ENCODE peak calls at places on chromosome 10, in six cellular contexts. One of them, this sample, is unnamed.

GRCh38 chr10:93680414-93681047 is 21.9 kb downstream of the FRA10AC1 start:
- DNase-seq in brain microvascular endothelial cell: peak; percentile 28
- DNase-seq in right atrium auricular region: no peak
- DNase-seq in GM06990: no peak
- DNase-seq in mesendoderm: peak; percentile 25
- DNase-seq in CD4-positive, alpha-beta memory T cell: no peak
- DNase-seq in this sample: peak; percentile 57

GRCh38 chr10:9437131-9437530 is 1382.6 kb downstream of the GATA3 start:
- DNase-seq in mesendoderm: peak; percentile 9
- DNase-seq in brain microvascular endothelial cell: peak; percentile 1
- DNase-seq in CD4-positive, alpha-beta memory T cell: no peak
- DNase-seq in GM06990: no peak
- DNase-seq in right atrium auricular region: no peak
- DNase-seq in this sample: peak; percentile 43

GRCh38 chr10:14032406-14032998 is 298.2 kb downstream of the FRMD4A start:
- DNase-seq in GM06990: no peak
- DNase-seq in CD4-positive, alpha-beta memory T cell: no peak
- DNase-seq in mesendoderm: peak; percentile 81
- DNase-seq in brain microvascular endothelial cell: no peak
- DNase-seq in right atrium auricular region: no peak
- DNase-seq in this sample: no peak

GRCh38 chr10:45253183-45253914 is 62.1 kb downstream of the OR13A1 start:
- DNase-seq in right atrium auricular region: no peak
- DNase-seq in mesendoderm: peak; percentile 19
- DNase-seq in CD4-positive, alpha-beta memory T cell: no peak
- DNase-seq in GM06990: peak; percentile 24
- DNase-seq in brain microvascular endothelial cell: no peak
- DNase-seq in this sample: no peak

GRCh38 chr10:101716891-101717659 is 22.1 kb upstream of the FBXW4 start:
- DNase-seq in brain microvascular endothelial cell: no peak
- DNase-seq in GM06990: no peak
- DNase-seq in mesendoderm: no peak
- DNase-seq in right atrium auricular region: no peak
- DNase-seq in CD4-positive, alpha-beta memory T cell: no peak
- DNase-seq in this sample: peak; percentile 59

GRCh38 chr10:86198271-86198670 is 168.3 kb downstream of the GRID1 start:
- DNase-seq in right atrium auricular region: no peak
- DNase-seq in CD4-positive, alpha-beta memory T cell: no peak
- DNase-seq in GM06990: no peak
- DNase-seq in brain microvascular endothelial cell: no peak
- DNase-seq in mesendoderm: no peak
- DNase-seq in this sample: no peak

GRCh38 chr10:70676511-70676910 is 4.2 kb downstream of the ADAMTS14 start:
- DNase-seq in mesendoderm: no peak
- DNase-seq in brain microvascular endothelial cell: no peak
- DNase-seq in right atrium auricular region: no peak
- DNase-seq in CD4-positive, alpha-beta memory T cell: no peak
- DNase-seq in GM06990: no peak
- DNase-seq in this sample: no peak

GRCh38 chr10:6737080-6737641 is 157.1 kb upstream of the PRKCQ start:
- DNase-seq in mesendoderm: peak; percentile 84
- DNase-seq in GM06990: no peak
- DNase-seq in CD4-positive, alpha-beta memory T cell: no peak
- DNase-seq in right atrium auricular region: no peak
- DNase-seq in brain microvascular endothelial cell: peak; percentile 14
- DNase-seq in this sample: peak; percentile 90

GRCh38 chr10:121926669-121927360 is 1.0 kb downstream of the ATE1 start:
- DNase-seq in GM06990: no peak
- DNase-seq in right atrium auricular region: no peak
- DNase-seq in brain microvascular endothelial cell: peak; percentile 16
- DNase-seq in CD4-positive, alpha-beta memory T cell: peak; percentile 55
- DNase-seq in mesendoderm: no peak
- DNase-seq in this sample: no peak

GRCh38 chr10:6218692-6219493 is 16.2 kb downstream of the PFKFB3 start:
- DNase-seq in CD4-positive, alpha-beta memory T cell: no peak
- DNase-seq in brain microvascular endothelial cell: peak; percentile 88
- DNase-seq in mesendoderm: peak; percentile 21
- DNase-seq in GM06990: no peak
- DNase-seq in right atrium auricular region: no peak
- DNase-seq in this sample: peak; percentile 89

GRCh38 chr10:71777213-71777985 is 4.1 kb upstream of the VSIR start:
- DNase-seq in mesendoderm: no peak
- DNase-seq in GM06990: no peak
- DNase-seq in right atrium auricular region: no peak
- DNase-seq in brain microvascular endothelial cell: no peak
- DNase-seq in CD4-positive, alpha-beta memory T cell: no peak
- DNase-seq in this sample: no peak

GRCh38 chr10:5833814-5834213 is 20.6 kb upstream of the GDI2 start:
- DNase-seq in brain microvascular endothelial cell: no peak
- DNase-seq in right atrium auricular region: no peak
- DNase-seq in CD4-positive, alpha-beta memory T cell: no peak
- DNase-seq in mesendoderm: no peak
- DNase-seq in GM06990: no peak
- DNase-seq in this sample: no peak

GRCh38 chr10:80139290-80139689 is 6.8 kb downstream of the PLAC9 start:
- DNase-seq in GM06990: no peak
- DNase-seq in brain microvascular endothelial cell: no peak
- DNase-seq in CD4-positive, alpha-beta memory T cell: no peak
- DNase-seq in mesendoderm: no peak
- DNase-seq in right atrium auricular region: peak; percentile 30
- DNase-seq in this sample: no peak

GRCh38 chr10:119278126-119278701 is 70.8 kb downstream of the GRK5 start:
- DNase-seq in right atrium auricular region: no peak
- DNase-seq in CD4-positive, alpha-beta memory T cell: no peak
- DNase-seq in mesendoderm: no peak
- DNase-seq in GM06990: no peak
- DNase-seq in brain microvascular endothelial cell: no peak
- DNase-seq in this sample: no peak

GRCh38 chr10:100100651-100101525 is 19.2 kb upstream of the CPN1 start:
- DNase-seq in right atrium auricular region: no peak
- DNase-seq in CD4-positive, alpha-beta memory T cell: no peak
- DNase-seq in GM06990: no peak
- DNase-seq in mesendoderm: peak; percentile 67
- DNase-seq in brain microvascular endothelial cell: peak; percentile 25
- DNase-seq in this sample: peak; percentile 64

GRCh38 chr10:124680675-124681074 is 63.5 kb downstream of the FAM53B start:
- DNase-seq in brain microvascular endothelial cell: peak; percentile 25
- DNase-seq in mesendoderm: no peak
- DNase-seq in right atrium auricular region: peak; percentile 78
- DNase-seq in GM06990: no peak
- DNase-seq in CD4-positive, alpha-beta memory T cell: no peak
- DNase-seq in this sample: no peak

GRCh38 chr10:33211123-33211878 is 123.2 kb downstream of the NRP1 start:
- DNase-seq in CD4-positive, alpha-beta memory T cell: no peak
- DNase-seq in GM06990: no peak
- DNase-seq in right atrium auricular region: peak; percentile 75
- DNase-seq in mesendoderm: peak; percentile 70
- DNase-seq in brain microvascular endothelial cell: peak; percentile 77
- DNase-seq in this sample: no peak

GRCh38 chr10:126315471-126316177 is 72.7 kb downstream of the ADAM12 start:
- DNase-seq in brain microvascular endothelial cell: peak; percentile 86
- DNase-seq in mesendoderm: no peak
- DNase-seq in GM06990: no peak
- DNase-seq in right atrium auricular region: no peak
- DNase-seq in CD4-positive, alpha-beta memory T cell: no peak
- DNase-seq in this sample: no peak

GRCh38 chr10:103828107-103828506 is 27.3 kb downstream of the SH3PXD2A start:
- DNase-seq in right atrium auricular region: no peak
- DNase-seq in brain microvascular endothelial cell: no peak
- DNase-seq in CD4-positive, alpha-beta memory T cell: no peak
- DNase-seq in mesendoderm: no peak
- DNase-seq in GM06990: no peak
- DNase-seq in this sample: peak; percentile 91

GRCh38 chr10:76311752-76312699 is 880.6 kb downstream of the LRMDA start:
- DNase-seq in mesendoderm: peak; percentile 84
- DNase-seq in brain microvascular endothelial cell: no peak
- DNase-seq in CD4-positive, alpha-beta memory T cell: no peak
- DNase-seq in GM06990: no peak
- DNase-seq in right atrium auricular region: no peak
- DNase-seq in this sample: peak; percentile 33

GRCh38 chr10:38047666-38048065 is 37.2 kb downstream of the ZNF33A start:
- DNase-seq in GM06990: peak; percentile 9
- DNase-seq in brain microvascular endothelial cell: no peak
- DNase-seq in right atrium auricular region: no peak
- DNase-seq in mesendoderm: no peak
- DNase-seq in CD4-positive, alpha-beta memory T cell: no peak
- DNase-seq in this sample: no peak

GRCh38 chr10:72685264-72685921 is 6.5 kb upstream of the MCU start:
- DNase-seq in CD4-positive, alpha-beta memory T cell: no peak
- DNase-seq in right atrium auricular region: no peak
- DNase-seq in brain microvascular endothelial cell: no peak
- DNase-seq in mesendoderm: no peak
- DNase-seq in GM06990: no peak
- DNase-seq in this sample: no peak

GRCh38 chr10:27513451-27514191 is 9.5 kb downstream of the RAB18 start:
- DNase-seq in GM06990: no peak
- DNase-seq in right atrium auricular region: no peak
- DNase-seq in CD4-positive, alpha-beta memory T cell: no peak
- DNase-seq in mesendoderm: peak; percentile 69
- DNase-seq in brain microvascular endothelial cell: peak; percentile 10
- DNase-seq in this sample: peak; percentile 76

GRCh38 chr10:119070395-119071165 is 10.0 kb downstream of the EIF3A start:
- DNase-seq in brain microvascular endothelial cell: no peak
- DNase-seq in GM06990: no peak
- DNase-seq in CD4-positive, alpha-beta memory T cell: no peak
- DNase-seq in right atrium auricular region: no peak
- DNase-seq in mesendoderm: no peak
- DNase-seq in this sample: no peak

GRCh38 chr10:97875391-97875790 is 25.7 kb downstream of the GOLGA7B start:
- DNase-seq in brain microvascular endothelial cell: no peak
- DNase-seq in GM06990: no peak
- DNase-seq in right atrium auricular region: no peak
- DNase-seq in CD4-positive, alpha-beta memory T cell: no peak
- DNase-seq in mesendoderm: no peak
- DNase-seq in this sample: no peak

DNA sequence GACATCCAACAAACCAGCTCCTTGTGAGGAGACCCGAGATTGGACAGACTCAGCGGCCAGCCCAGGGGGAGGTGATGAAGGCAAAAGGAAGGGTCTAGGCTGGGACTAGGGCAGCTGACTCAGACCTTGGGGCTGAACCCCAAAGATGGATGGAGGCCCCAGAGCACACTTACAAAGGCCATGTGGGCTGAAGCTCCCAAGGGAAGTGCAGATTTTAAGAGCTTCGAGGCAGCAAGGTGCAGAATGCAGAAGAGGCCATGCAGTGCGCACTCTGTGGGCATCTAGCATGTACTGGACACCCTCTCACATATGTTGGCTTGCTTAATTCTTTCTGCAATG is 11.8 kb downstream of the WDFY4 start:
- DNase-seq in CD4-positive, alpha-beta memory T cell: no peak
- DNase-seq in GM06990: no peak
- DNase-seq in brain microvascular endothelial cell: no peak
- DNase-seq in mesendoderm: no peak
- DNase-seq in right atrium auricular region: no peak
- DNase-seq in this sample: no peak
- H3K27me3 ChIP-seq in CD4-positive, alpha-beta memory T cell: no peaks in the 10 kb centered on the region
- H3K27me3 ChIP-seq in GM06990: no peaks in the 10 kb centered on the region
- H3K27me3 ChIP-seq in brain microvascular endothelial cell: peaks cover 2% of the 10 kb centered on the region
- H3K27me3 ChIP-seq in mesendoderm: no peaks in the 10 kb centered on the region
- H3K27me3 ChIP-seq in right atrium auricular region: no peaks in the 10 kb centered on the region
- H3K27me3 ChIP-seq in this sample: no peaks in the 10 kb centered on the region

GRCh38 chr10:114243661-114244060 is 4.6 kb downstream of the VWA2 start:
- DNase-seq in CD4-positive, alpha-beta memory T cell: no peak
- DNase-seq in GM06990: no peak
- DNase-seq in mesendoderm: no peak
- DNase-seq in right atrium auricular region: no peak
- DNase-seq in brain microvascular endothelial cell: no peak
- DNase-seq in this sample: no peak
- H3K27me3 ChIP-seq in CD4-positive, alpha-beta memory T cell: peaks cover 10% of the 10 kb centered on the region
- H3K27me3 ChIP-seq in GM06990: peaks cover 1% of the 10 kb centered on the region
- H3K27me3 ChIP-seq in mesendoderm: no peaks in the 10 kb centered on the region
- H3K27me3 ChIP-seq in right atrium auricular region: no peaks in the 10 kb centered on the region
- H3K27me3 ChIP-seq in brain microvascular endothelial cell: peaks cover 54% of the 10 kb centered on the region
- H3K27me3 ChIP-seq in this sample: no peaks in the 10 kb centered on the region

GRCh38 chr10:88989824-88990527 is 622 bp upstream of the FAS start:
- DNase-seq in brain microvascular endothelial cell: peak; percentile 50
- DNase-seq in GM06990: no peak
- DNase-seq in right atrium auricular region: peak; percentile 77
- DNase-seq in mesendoderm: no peak
- DNase-seq in CD4-positive, alpha-beta memory T cell: no peak
- DNase-seq in this sample: peak; percentile 72

GRCh38 chr10:88986549-88987242 is 3.9 kb upstream of the FAS start:
- DNase-seq in GM06990: no peak
- DNase-seq in right atrium auricular region: no peak
- DNase-seq in CD4-positive, alpha-beta memory T cell: no peak
- DNase-seq in brain microvascular endothelial cell: peak; percentile 27
- DNase-seq in mesendoderm: peak; percentile 29
- DNase-seq in this sample: peak; percentile 45

GRCh38 chr10:88989423-88989822 is 1.2 kb upstream of the FAS start:
- DNase-seq in brain microvascular endothelial cell: no peak
- DNase-seq in CD4-positive, alpha-beta memory T cell: no peak
- DNase-seq in right atrium auricular region: no peak
- DNase-seq in mesendoderm: no peak
- DNase-seq in GM06990: no peak
- DNase-seq in this sample: no peak

GRCh38 chr10:88987243-88987726 is 3.3 kb upstream of the FAS start:
- DNase-seq in mesendoderm: no peak
- DNase-seq in right atrium auricular region: no peak
- DNase-seq in brain microvascular endothelial cell: no peak
- DNase-seq in GM06990: no peak
- DNase-seq in CD4-positive, alpha-beta memory T cell: no peak
- DNase-seq in this sample: no peak

DNA sequence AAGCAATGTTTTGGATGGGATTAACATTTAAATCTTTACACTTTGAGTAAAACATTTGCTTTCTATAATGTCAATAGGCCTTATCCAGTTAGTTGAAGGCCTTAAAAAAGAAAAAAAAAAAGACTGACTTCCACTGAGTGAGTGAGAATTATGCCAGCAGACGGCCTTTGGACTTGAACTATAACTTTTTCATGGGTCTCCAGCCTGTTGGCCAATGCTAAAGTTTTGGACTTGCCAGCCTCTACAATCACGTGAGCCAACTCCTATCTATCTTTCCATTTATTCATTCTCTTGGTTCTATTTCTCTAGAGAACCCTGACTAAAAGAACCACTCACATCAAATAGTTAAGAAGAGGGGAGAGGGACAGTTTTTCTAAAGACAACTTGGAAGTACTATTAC is 2.8 kb upstream of the FAS start:
- DNase-seq in right atrium auricular region: no peak
- DNase-seq in brain microvascular endothelial cell: no peak
- DNase-seq in GM06990: no peak
- DNase-seq in mesendoderm: no peak
- DNase-seq in CD4-positive, alpha-beta memory T cell: no peak
- DNase-seq in this sample: no peak
- H3K27me3 ChIP-seq in right atrium auricular region: no peaks in the 10 kb centered on the region
- H3K27me3 ChIP-seq in brain microvascular endothelial cell: no peaks in the 10 kb centered on the region
- H3K27me3 ChIP-seq in GM06990: no peaks in the 10 kb centered on the region
- H3K27me3 ChIP-seq in mesendoderm: no peaks in the 10 kb centered on the region
- H3K27me3 ChIP-seq in CD4-positive, alpha-beta memory T cell: no peaks in the 10 kb centered on the region
- H3K27me3 ChIP-seq in this sample: no peaks in the 10 kb centered on the region

DNA sequence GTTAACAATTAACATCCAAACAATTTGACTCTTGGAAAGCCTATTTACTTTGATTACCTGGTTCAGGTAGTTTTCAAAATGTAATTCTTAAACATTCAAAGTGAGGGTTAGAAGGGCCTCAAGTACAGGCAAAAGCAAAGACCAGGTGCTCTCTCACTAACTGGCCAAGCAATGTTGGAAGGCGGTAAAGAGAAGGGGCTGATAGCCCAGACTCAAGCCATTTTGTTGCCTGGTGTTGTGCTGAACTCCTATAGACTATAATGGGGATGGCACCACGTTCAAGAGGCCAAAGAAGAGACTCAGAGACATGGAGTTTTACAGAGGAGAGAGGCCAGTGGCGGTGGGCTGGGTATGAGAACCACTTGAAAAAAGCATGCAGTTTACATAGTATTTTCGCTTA is 12.6 kb upstream of the ADD3 start:
- DNase-seq in CD4-positive, alpha-beta memory T cell: no peak
- DNase-seq in right atrium auricular region: no peak
- DNase-seq in GM06990: no peak
- DNase-seq in brain microvascular endothelial cell: no peak
- DNase-seq in mesendoderm: no peak
- DNase-seq in this sample: no peak
- H3K27me3 ChIP-seq in CD4-positive, alpha-beta memory T cell: no peaks in the 10 kb centered on the region
- H3K27me3 ChIP-seq in right atrium auricular region: no peaks in the 10 kb centered on the region
- H3K27me3 ChIP-seq in GM06990: no peaks in the 10 kb centered on the region
- H3K27me3 ChIP-seq in brain microvascular endothelial cell: no peaks in the 10 kb centered on the region
- H3K27me3 ChIP-seq in mesendoderm: no peaks in the 10 kb centered on the region
- H3K27me3 ChIP-seq in this sample: no peaks in the 10 kb centered on the region